ENCODE peak calls at places on chromosomes 13 and 19, in four cellular contexts. E, D, Z and C are unnamed samples.
A peak's percentile ranks its signal among the peaks of the same experiment; 100 is the strongest.

GRCh38 chr13:93715866-93716265 is 489.3 kb downstream of the GPC6 start:
- DNase-seq in E (no peak), Z (no peak), D (no peak), C (no peak)

GRCh38 chr13:77374786-77375185 is 47.9 kb upstream of the MYCBP2 start:
- DNase-seq in D (no peak), E (no peak), Z (no peak), C (peak; percentile 14)

GRCh38 chr19:7933411-7933810 is 7.5 kb upstream of the CTXN1 start:
- DNase-seq in D (no peak), Z (no peak), E (no peak), C (no peak)

GRCh38 chr19:39065928-39066327 is 18.2 kb upstream of the ACP7 start:
- DNase-seq in Z (no peak), E (no peak), D (no peak), C (no peak)

GRCh38 chr13:100315522-100315921 is 226.6 kb downstream of the PCCA start:
- DNase-seq in E (no peak), D (no peak), Z (no peak), C (no peak)

GRCh38 chr13:110554946-110555345 is 6.6 kb downstream of the RAB20 start:
- DNase-seq in Z (no peak), E (no peak), D (no peak), C (no peak)

GRCh38 chr13:80469841-80470378 is 129.0 kb upstream of the SPRY2 start:
- DNase-seq in Z (no peak), E (no peak), D (no peak), C (no peak)

GRCh38 chr13:101289764-101290163 is 126.5 kb downstream of the NALCN start:
- DNase-seq in E (no peak), D (no peak), Z (peak; percentile 0), C (peak; percentile 23)

GRCh38 chr13:36571444-36571843 is 102.4 kb upstream of the SERTM1 start:
- DNase-seq in D (no peak), E (no peak), Z (no peak), C (no peak)

GRCh38 chr19:28596561-28597071 is 616.3 kb downstream of the UQCRFS1 start:
- DNase-seq in E (no peak), Z (no peak), D (no peak), C (no peak)

GRCh38 chr19:15701757-15702589 is 25.9 kb upstream of the OR10H2 start:
- DNase-seq in D (peak; percentile 93), Z (no peak), E (no peak), C (no peak)

GRCh38 chr19:45933759-45934158 is 19.2 kb upstream of the NANOS2 start:
- DNase-seq in Z (no peak), D (no peak), E (no peak), C (no peak)

GRCh38 chr19:58218899-58219298 is 9.8 kb upstream of the ZNF544 start:
- DNase-seq in Z (peak; percentile 54), D (peak; percentile 7), E (no peak), C (peak; percentile 66)

GRCh38 chr13:78325585-78325984 is 277.8 kb downstream of the POU4F1 start:
- DNase-seq in D (no peak), Z (no peak), E (no peak), C (no peak)

GRCh38 chr19:13881231-13881691 is 4.3 kb downstream of the NANOS3 start:
- DNase-seq in E (no peak), D (no peak), Z (no peak), C (no peak)

GRCh38 chr19:8615813-8616596 is 5.5 kb upstream of the ADAMTS10 start:
- DNase-seq in E (no peak), D (no peak), Z (peak; percentile 43), C (peak; percentile 95)

GRCh38 chr19:12967907-12968306 is 1.5 kb upstream of the DAND5 start:
- DNase-seq in E (no peak), Z (no peak), D (no peak), C (no peak)

GRCh38 chr19:35109395-35110112 is 6.1 kb upstream of the FXYD3 start:
- DNase-seq in Z (no peak), D (no peak), E (no peak), C (no peak)

GRCh38 chr19:18966304-18966703 is 25.3 kb upstream of the HOMER3 start:
- DNase-seq in E (no peak), D (no peak), Z (no peak), C (no peak)

GRCh38 chr13:107680115-107680514 is 535.2 kb downstream of the LIG4 start:
- DNase-seq in E (no peak), D (peak; percentile 57), Z (no peak), C (no peak)

GRCh38 chr19:14556662-14557188 is 15.1 kb downstream of the NDUFB7 start:
- DNase-seq in D (peak; percentile 49), Z (peak; percentile 78), E (peak; percentile 40), C (peak; percentile 96)

GRCh38 chr13:42000836-42001235 is 39.9 kb upstream of the VWA8 start:
- DNase-seq in E (no peak), Z (no peak), D (no peak), C (no peak)

GRCh38 chr19:58296086-58296485 is 9.1 kb upstream of the ERVK3-1 start:
- DNase-seq in E (no peak), D (no peak), Z (no peak), C (no peak)

GRCh38 chr13:75836441-75836840 is 200.3 kb downstream of the LMO7 start:
- DNase-seq in Z (no peak), D (peak; percentile 46), E (no peak), C (no peak)

GRCh38 chr13:110442946-110443632 is 118.4 kb downstream of the RAB20 start:
- DNase-seq in D (no peak), E (no peak), Z (no peak), C (peak; percentile 5)

GRCh38 chr19:1251233-1251502 is 2.8 kb downstream of the MIDN start:
- DNase-seq in E (no peak), Z (no peak), D (peak; percentile 49), C (peak; percentile 76)

GRCh38 chr13:68481130-68481529 is 1251.0 kb upstream of the PCDH9 start:
- DNase-seq in D (no peak), E (no peak), Z (no peak), C (no peak)

GRCh38 chr19:15891434-15891833 is 6.4 kb downstream of the CYP4F2 start:
- DNase-seq in Z (no peak), E (no peak), D (no peak), C (no peak)

GRCh38 chr19:22602631-22603272 is 31.4 kb upstream of the ZNF492 start:
- DNase-seq in E (no peak), Z (no peak), D (no peak), C (no peak)

GRCh38 chr19:10110972-10111317 is 548 bp upstream of the P2RY11 start:
- DNase-seq in D (no peak), Z (no peak), E (no peak), C (no peak)

GRCh38 chr13:45861352-45861751 is 9.8 kb upstream of the SIAH3 start:
- DNase-seq in E (no peak), Z (no peak), D (no peak), C (no peak)

GRCh38 chr19:23554548-23554947 is 132.5 kb downstream of the ZNF675 start:
- DNase-seq in D (no peak), E (no peak), Z (no peak), C (no peak)

GRCh38 chr19:10749435-10750384 is 31.8 kb downstream of the DNM2 start:
- DNase-seq in E (no peak), D (peak; percentile 50), Z (no peak), C (no peak)

GRCh38 chr13:84037937-84038464 is 155.7 kb upstream of the SLITRK1 start:
- DNase-seq in Z (no peak), D (no peak), E (no peak), C (peak; percentile 24)

GRCh38 chr13:29111446-29111845 is 291.3 kb downstream of the MTUS2 start:
- DNase-seq in D (no peak), Z (no peak), E (no peak), C (no peak)